ENCODE peak calls at places on chromosomes 3 and 15, in five cellular contexts. One of them, this sample, is unnamed.

GRCh38 chr3:172233474-172234277 is 194.3 kb downstream of the FNDC3B start:
- DNase-seq in CD8-positive, alpha-beta T cell: no peak
- DNase-seq in MM.1S: no peak
- DNase-seq in CD4-positive, alpha-beta T cell: no peak
- DNase-seq in lower leg skin: no peak
- DNase-seq in this sample: no peak

GRCh38 chr3:27423463-27423862 is 54.3 kb upstream of the NEK10 start:
- DNase-seq in CD8-positive, alpha-beta T cell: no peak
- DNase-seq in MM.1S: no peak
- DNase-seq in CD4-positive, alpha-beta T cell: no peak
- DNase-seq in lower leg skin: no peak
- DNase-seq in this sample: no peak

GRCh38 chr3:171556133-171556532 is 95.9 kb upstream of the TNIK start:
- DNase-seq in CD8-positive, alpha-beta T cell: no peak
- DNase-seq in MM.1S: no peak
- DNase-seq in CD4-positive, alpha-beta T cell: no peak
- DNase-seq in lower leg skin: no peak
- DNase-seq in this sample: no peak

GRCh38 chr3:98359993-98360675 is 6.5 kb downstream of the OR5K4 start:
- DNase-seq in CD8-positive, alpha-beta T cell: no peak
- DNase-seq in MM.1S: peak; percentile 83
- DNase-seq in CD4-positive, alpha-beta T cell: no peak
- DNase-seq in lower leg skin: no peak
- DNase-seq in this sample: no peak

GRCh38 chr3:17157713-17158112 is 273.0 kb downstream of the PLCL2 start:
- DNase-seq in CD8-positive, alpha-beta T cell: no peak
- DNase-seq in MM.1S: no peak
- DNase-seq in CD4-positive, alpha-beta T cell: no peak
- DNase-seq in lower leg skin: no peak
- DNase-seq in this sample: no peak

GRCh38 chr3:51706788-51707731 is at the start of gene GRM2:
- DNase-seq in CD8-positive, alpha-beta T cell: no peak
- DNase-seq in MM.1S: no peak
- DNase-seq in CD4-positive, alpha-beta T cell: no peak
- DNase-seq in lower leg skin: no peak
- DNase-seq in this sample: peak; percentile 13

GRCh38 chr3:33884204-33884561 is 85.8 kb downstream of the PDCD6IP start:
- DNase-seq in CD8-positive, alpha-beta T cell: no peak
- DNase-seq in MM.1S: peak; percentile 35
- DNase-seq in CD4-positive, alpha-beta T cell: no peak
- DNase-seq in lower leg skin: no peak
- DNase-seq in this sample: no peak

GRCh38 chr3:23430781-23431423 is 227.8 kb downstream of the UBE2E2 start:
- DNase-seq in CD8-positive, alpha-beta T cell: no peak
- DNase-seq in MM.1S: no peak
- DNase-seq in CD4-positive, alpha-beta T cell: no peak
- DNase-seq in lower leg skin: no peak
- DNase-seq in this sample: no peak

GRCh38 chr3:100640633-100641032 is 31.2 kb downstream of the ADGRG7 start:
- DNase-seq in CD8-positive, alpha-beta T cell: no peak
- DNase-seq in MM.1S: no peak
- DNase-seq in CD4-positive, alpha-beta T cell: no peak
- DNase-seq in lower leg skin: no peak
- DNase-seq in this sample: no peak

GRCh38 chr3:162769559-162769958 is 1273.0 kb downstream of the OTOL1 start:
- DNase-seq in CD8-positive, alpha-beta T cell: no peak
- DNase-seq in MM.1S: no peak
- DNase-seq in CD4-positive, alpha-beta T cell: no peak
- DNase-seq in lower leg skin: no peak
- DNase-seq in this sample: no peak

GRCh38 chr3:112632596-112632995 is 8.3 kb downstream of the CCDC80 start:
- DNase-seq in CD8-positive, alpha-beta T cell: no peak
- DNase-seq in MM.1S: no peak
- DNase-seq in CD4-positive, alpha-beta T cell: no peak
- DNase-seq in lower leg skin: no peak
- DNase-seq in this sample: no peak

GRCh38 chr3:54830658-54831057 is 97.2 kb downstream of the LRTM1 start:
- DNase-seq in CD8-positive, alpha-beta T cell: no peak
- DNase-seq in MM.1S: peak; percentile 54
- DNase-seq in CD4-positive, alpha-beta T cell: no peak
- DNase-seq in lower leg skin: no peak
- DNase-seq in this sample: no peak

GRCh38 chr15:43105077-43105769 is 615 bp downstream of the UBR1 start:
- DNase-seq in CD8-positive, alpha-beta T cell: peak; percentile 21
- DNase-seq in MM.1S: peak; percentile 42
- DNase-seq in CD4-positive, alpha-beta T cell: no peak
- DNase-seq in lower leg skin: no peak
- DNase-seq in this sample: no peak

DNA sequence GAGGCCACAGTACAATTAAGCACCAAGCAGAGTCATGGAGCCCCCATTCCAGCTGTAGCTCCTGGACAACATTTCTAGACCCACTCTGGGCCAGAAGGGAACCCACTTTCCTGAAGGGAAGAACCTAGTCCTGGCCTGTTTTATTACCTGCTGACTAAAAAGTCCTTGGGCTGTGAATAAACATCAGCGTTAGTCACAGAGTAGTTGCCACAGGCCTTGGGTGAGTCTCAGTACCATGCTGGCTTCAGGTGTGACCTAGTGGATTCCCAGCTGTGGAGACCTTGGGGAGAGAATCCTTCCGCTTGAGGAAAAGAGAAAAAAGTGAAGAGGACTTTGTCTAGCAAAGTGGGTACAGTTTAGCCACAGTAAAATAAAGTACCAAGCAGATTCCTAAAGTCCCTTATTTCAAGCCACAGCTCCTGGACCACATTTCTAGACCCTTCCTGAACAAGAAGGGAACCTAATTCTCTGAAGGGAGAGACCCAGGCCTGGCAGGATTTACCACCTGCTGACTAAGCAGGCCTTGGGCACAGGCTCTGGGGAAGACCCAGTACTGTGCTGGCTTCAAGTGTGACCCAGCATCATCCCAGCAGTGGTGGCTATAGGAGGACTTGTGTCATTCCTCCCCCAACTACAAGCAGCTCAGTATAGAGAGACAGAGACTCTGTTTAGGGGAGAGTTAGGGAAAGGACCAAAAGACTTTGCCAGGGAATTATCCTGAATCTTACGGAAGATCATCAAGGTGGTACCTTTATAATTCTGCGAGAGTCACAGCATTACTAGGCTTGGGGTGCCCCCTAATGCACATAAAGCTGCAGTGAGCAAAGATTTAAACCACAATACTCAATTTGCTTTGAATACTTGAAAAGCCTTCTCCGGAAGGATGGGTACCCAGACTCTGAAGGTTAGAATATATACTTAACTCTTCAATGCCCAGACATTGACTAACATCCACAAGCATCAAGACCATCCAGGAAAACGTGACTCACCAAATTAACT is 118.2 kb upstream of the KCNH8 start:
- DNase-seq in CD8-positive, alpha-beta T cell: no peak
- DNase-seq in MM.1S: no peak
- DNase-seq in CD4-positive, alpha-beta T cell: no peak
- DNase-seq in lower leg skin: no peak
- DNase-seq in this sample: no peak
- TF ChIP-seq CTCF in CD8-positive, alpha-beta T cell: no peak
- TF ChIP-seq CTCF in MM.1S: peak; percentile 10
- TF ChIP-seq CTCF in CD4-positive, alpha-beta T cell: no peak
- TF ChIP-seq CTCF in lower leg skin: no peak
- TF ChIP-seq CTCF in this sample: no peak

DNA sequence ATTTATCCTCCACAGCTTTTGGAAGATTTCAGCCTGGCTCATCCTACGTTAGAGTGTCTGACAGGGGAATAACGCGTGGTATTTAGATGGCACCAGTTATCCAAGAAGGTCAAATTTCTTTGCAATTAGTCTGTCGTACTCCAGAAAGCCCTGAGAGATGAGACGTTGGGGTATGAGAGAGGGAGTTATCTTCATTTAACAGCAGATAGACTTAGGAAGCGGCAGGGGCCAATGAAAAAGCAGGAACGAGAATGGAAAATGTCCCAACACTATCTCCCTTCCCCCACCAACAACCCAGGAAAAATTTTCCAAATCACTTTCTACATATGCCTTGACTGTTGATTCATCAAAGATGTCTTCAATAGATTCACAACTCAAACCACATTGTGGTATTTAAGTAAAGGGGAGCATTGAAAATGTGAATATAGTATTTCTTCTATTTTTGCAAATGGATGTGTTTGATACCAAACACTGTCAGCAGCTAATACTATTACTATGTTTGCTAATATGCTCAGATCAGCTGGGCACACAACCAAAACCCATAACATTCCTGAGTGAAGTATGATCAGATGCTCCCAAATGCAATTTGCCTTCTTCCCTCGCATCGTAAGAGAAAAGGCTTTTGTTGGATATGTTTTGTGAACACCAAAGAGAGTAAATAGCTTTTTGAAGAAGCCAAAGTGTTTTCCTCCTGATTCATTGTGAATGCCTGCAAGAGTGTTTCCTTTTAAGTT is 13.3 kb upstream of the GREM1 start:
- DNase-seq in CD8-positive, alpha-beta T cell: no peak
- DNase-seq in MM.1S: no peak
- DNase-seq in CD4-positive, alpha-beta T cell: no peak
- DNase-seq in lower leg skin: no peak
- DNase-seq in this sample: no peak
- TF ChIP-seq CTCF in CD8-positive, alpha-beta T cell: no peak
- TF ChIP-seq CTCF in MM.1S: no peak
- TF ChIP-seq CTCF in CD4-positive, alpha-beta T cell: no peak
- TF ChIP-seq CTCF in lower leg skin: no peak
- TF ChIP-seq CTCF in this sample: no peak

DNA sequence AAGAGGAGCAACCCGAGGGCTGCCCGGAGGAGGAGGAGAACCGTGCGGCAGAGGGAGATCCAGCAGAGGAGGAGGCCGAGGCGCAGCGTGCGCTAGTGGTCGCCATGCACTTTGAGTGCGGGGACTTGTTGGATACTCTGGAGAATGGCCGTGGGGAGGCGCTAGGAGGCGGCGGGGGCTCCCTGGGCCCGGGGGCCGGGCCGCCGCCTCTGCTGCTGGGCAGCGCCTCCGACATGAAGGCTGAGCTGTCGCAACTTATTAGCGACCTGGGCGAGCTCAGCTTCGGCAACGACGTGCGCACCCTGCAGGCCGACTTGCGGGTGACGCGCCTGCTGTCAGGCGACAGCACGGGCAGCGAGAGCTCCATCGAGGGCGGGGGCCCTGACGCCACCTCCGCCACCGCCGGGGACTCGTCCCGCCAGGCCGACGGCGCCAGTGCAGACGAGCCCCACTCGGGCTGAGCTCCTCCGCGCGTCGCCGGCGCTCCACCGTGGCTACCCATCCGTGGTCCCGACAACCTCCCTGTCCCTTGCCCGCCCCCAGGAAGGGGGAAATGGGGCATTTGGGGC is 2.0 kb downstream of the FAM43A start:
- DNase-seq in CD8-positive, alpha-beta T cell: peak; percentile 82
- DNase-seq in MM.1S: peak; percentile 97
- DNase-seq in CD4-positive, alpha-beta T cell: peak; percentile 82
- DNase-seq in lower leg skin: peak; percentile 94
- DNase-seq in this sample: peak; percentile 78
- TF ChIP-seq CTCF in CD8-positive, alpha-beta T cell: no peak
- TF ChIP-seq CTCF in MM.1S: peak; percentile 78
- TF ChIP-seq CTCF in CD4-positive, alpha-beta T cell: peak; percentile 58
- TF ChIP-seq CTCF in lower leg skin: no peak
- TF ChIP-seq CTCF in this sample: no peak

GRCh38 chr15:85761635-85762034 is 33.1 kb downstream of the KLHL25 start:
- DNase-seq in CD8-positive, alpha-beta T cell: no peak
- DNase-seq in MM.1S: no peak
- DNase-seq in CD4-positive, alpha-beta T cell: no peak
- DNase-seq in lower leg skin: no peak
- DNase-seq in this sample: no peak

GRCh38 chr15:85762039-85762755 is 32.5 kb downstream of the KLHL25 start:
- DNase-seq in CD8-positive, alpha-beta T cell: no peak
- DNase-seq in MM.1S: no peak
- DNase-seq in CD4-positive, alpha-beta T cell: no peak
- DNase-seq in lower leg skin: no peak
- DNase-seq in this sample: no peak

GRCh38 chr15:85759391-85759790 is 35.3 kb downstream of the KLHL25 start:
- DNase-seq in CD8-positive, alpha-beta T cell: no peak
- DNase-seq in MM.1S: no peak
- DNase-seq in CD4-positive, alpha-beta T cell: no peak
- DNase-seq in lower leg skin: no peak
- DNase-seq in this sample: no peak

GRCh38 chr15:85760049-85760448 is 34.7 kb downstream of the KLHL25 start:
- DNase-seq in CD8-positive, alpha-beta T cell: no peak
- DNase-seq in MM.1S: no peak
- DNase-seq in CD4-positive, alpha-beta T cell: no peak
- DNase-seq in lower leg skin: no peak
- DNase-seq in this sample: no peak

DNA sequence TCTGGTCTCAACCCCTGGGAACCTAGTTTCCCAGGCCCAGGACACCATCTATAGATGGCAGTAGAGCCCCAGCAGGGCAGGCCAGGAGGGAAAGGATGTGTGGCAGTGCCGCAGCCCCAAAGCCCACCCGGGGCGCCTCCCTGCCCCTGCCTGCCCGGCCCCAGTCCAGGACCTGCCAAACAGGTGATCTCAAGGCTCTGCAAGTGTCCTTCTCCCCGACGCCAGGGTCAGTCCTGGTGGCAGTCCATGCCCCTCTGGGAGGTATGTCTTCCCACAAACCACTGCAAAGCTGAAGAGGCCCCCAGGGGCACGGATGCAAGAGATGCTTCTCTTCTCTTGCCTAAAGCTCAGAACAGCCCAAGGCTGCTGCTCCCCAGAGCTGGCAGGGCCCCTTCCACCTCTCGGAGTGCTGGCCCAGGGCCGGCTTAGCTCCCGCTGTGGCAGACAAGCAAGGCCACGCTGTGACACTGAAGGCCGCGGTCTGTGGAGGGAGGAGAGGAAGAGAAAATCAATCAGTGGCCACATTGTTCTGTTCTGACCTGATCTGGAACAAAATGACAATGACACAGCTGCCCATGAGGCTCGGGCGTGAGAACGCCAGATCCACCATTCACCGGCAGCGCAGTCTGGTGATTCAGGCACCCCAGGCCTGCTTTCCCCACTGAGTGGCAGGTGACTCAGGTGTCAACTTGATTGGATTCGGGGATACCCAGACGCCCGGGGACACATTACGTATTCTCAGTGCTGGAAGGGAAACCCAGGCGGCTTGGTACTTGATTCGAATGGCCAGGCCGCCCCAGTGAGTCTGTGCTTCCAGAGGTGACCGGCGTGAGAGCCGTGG is 34.0 kb downstream of the KLHL25 start:
- DNase-seq in CD8-positive, alpha-beta T cell: no peak
- DNase-seq in MM.1S: no peak
- DNase-seq in CD4-positive, alpha-beta T cell: no peak
- DNase-seq in lower leg skin: no peak
- DNase-seq in this sample: no peak
- TF ChIP-seq CTCF in CD8-positive, alpha-beta T cell: no peak
- TF ChIP-seq CTCF in MM.1S: no peak
- TF ChIP-seq CTCF in CD4-positive, alpha-beta T cell: no peak
- TF ChIP-seq CTCF in lower leg skin: no peak
- TF ChIP-seq CTCF in this sample: no peak

GRCh38 chr15:54277834-54278233 is 299.6 kb downstream of the UNC13C start:
- DNase-seq in CD8-positive, alpha-beta T cell: no peak
- DNase-seq in MM.1S: no peak
- DNase-seq in CD4-positive, alpha-beta T cell: no peak
- DNase-seq in lower leg skin: no peak
- DNase-seq in this sample: no peak

GRCh38 chr15:54273928-54274327 is 295.7 kb downstream of the UNC13C start:
- DNase-seq in CD8-positive, alpha-beta T cell: no peak
- DNase-seq in MM.1S: no peak
- DNase-seq in CD4-positive, alpha-beta T cell: no peak
- DNase-seq in lower leg skin: no peak
- DNase-seq in this sample: no peak
- TF ChIP-seq CTCF in CD8-positive, alpha-beta T cell: no peak
- TF ChIP-seq CTCF in MM.1S: peak; percentile 29
- TF ChIP-seq CTCF in CD4-positive, alpha-beta T cell: no peak
- TF ChIP-seq CTCF in lower leg skin: no peak
- TF ChIP-seq CTCF in this sample: no peak